ENCODE peak calls at places on chromosome 4, in nine cellular contexts. One of them, this sample, is unnamed.

GRCh38 chr4:177220376-177220775 is 89.3 kb upstream of the NEIL3 start:
- DNase-seq in heart left ventricle: no peak
- DNase-seq in neural progenitor cell: no peak
- DNase-seq in AG04450: no peak
- DNase-seq in endothelial cell: no peak
- DNase-seq in endothelial cell of umbilical vein: no peak
- DNase-seq in MCF 10A: peak
- DNase-seq in astrocyte of the spinal cord: peak
- DNase-seq in tibial artery: no peak
- DNase-seq in this sample: no peak

GRCh38 chr4:153345011-153345981 is 808 bp downstream of the MND1 start:
- DNase-seq in endothelial cell of umbilical vein: peak
- DNase-seq in astrocyte of the spinal cord: peak
- DNase-seq in heart left ventricle: no peak
- DNase-seq in endothelial cell: peak
- DNase-seq in tibial artery: peak
- DNase-seq in neural progenitor cell: peak
- DNase-seq in AG04450: no peak
- DNase-seq in MCF 10A: peak
- DNase-seq in this sample: peak

GRCh38 chr4:53906786-53907185 is 157.6 kb downstream of the CHIC2 start:
- DNase-seq in endothelial cell of umbilical vein: no peak
- DNase-seq in heart left ventricle: no peak
- DNase-seq in neural progenitor cell: no peak
- DNase-seq in MCF 10A: no peak
- DNase-seq in endothelial cell: no peak
- DNase-seq in astrocyte of the spinal cord: no peak
- DNase-seq in AG04450: no peak
- DNase-seq in tibial artery: no peak
- DNase-seq in this sample: no peak

GRCh38 chr4:2932951-2933565 is 30.1 kb downstream of the NOP14 start:
- DNase-seq in tibial artery: no peak
- DNase-seq in heart left ventricle: no peak
- DNase-seq in endothelial cell: no peak
- DNase-seq in MCF 10A: no peak
- DNase-seq in neural progenitor cell: no peak
- DNase-seq in endothelial cell of umbilical vein: no peak
- DNase-seq in astrocyte of the spinal cord: no peak
- DNase-seq in AG04450: no peak
- DNase-seq in this sample: peak

GRCh38 chr4:98470831-98471230 is 187.6 kb downstream of the TSPAN5 start:
- DNase-seq in MCF 10A: no peak
- DNase-seq in endothelial cell of umbilical vein: no peak
- DNase-seq in AG04450: no peak
- DNase-seq in heart left ventricle: no peak
- DNase-seq in tibial artery: no peak
- DNase-seq in endothelial cell: no peak
- DNase-seq in astrocyte of the spinal cord: peak
- DNase-seq in neural progenitor cell: no peak
- DNase-seq in this sample: no peak

GRCh38 chr4:161350946-161351345 is 812.9 kb downstream of the FSTL5 start:
- DNase-seq in heart left ventricle: no peak
- DNase-seq in tibial artery: no peak
- DNase-seq in endothelial cell of umbilical vein: no peak
- DNase-seq in MCF 10A: peak
- DNase-seq in endothelial cell: no peak
- DNase-seq in AG04450: no peak
- DNase-seq in astrocyte of the spinal cord: no peak
- DNase-seq in neural progenitor cell: no peak
- DNase-seq in this sample: no peak

GRCh38 chr4:87566276-87566675 is 37.1 kb upstream of the SPARCL1 start:
- DNase-seq in AG04450: no peak
- DNase-seq in MCF 10A: no peak
- DNase-seq in endothelial cell of umbilical vein: no peak
- DNase-seq in tibial artery: no peak
- DNase-seq in neural progenitor cell: no peak
- DNase-seq in heart left ventricle: no peak
- DNase-seq in astrocyte of the spinal cord: no peak
- DNase-seq in endothelial cell: no peak
- DNase-seq in this sample: no peak

GRCh38 chr4:70630162-70630561 is 1.6 kb downstream of the ENAM start:
- DNase-seq in endothelial cell: no peak
- DNase-seq in astrocyte of the spinal cord: no peak
- DNase-seq in heart left ventricle: no peak
- DNase-seq in MCF 10A: no peak
- DNase-seq in endothelial cell of umbilical vein: no peak
- DNase-seq in neural progenitor cell: no peak
- DNase-seq in AG04450: no peak
- DNase-seq in tibial artery: no peak
- DNase-seq in this sample: no peak

GRCh38 chr4:152415980-152416379 is 119.9 kb downstream of the FBXW7 start:
- DNase-seq in tibial artery: no peak
- DNase-seq in heart left ventricle: no peak
- DNase-seq in astrocyte of the spinal cord: peak
- DNase-seq in MCF 10A: peak
- DNase-seq in endothelial cell: no peak
- DNase-seq in endothelial cell of umbilical vein: no peak
- DNase-seq in neural progenitor cell: no peak
- DNase-seq in AG04450: peak
- DNase-seq in this sample: no peak

GRCh38 chr4:73451404-73451803 is 15.4 kb downstream of the AFP start:
- DNase-seq in heart left ventricle: no peak
- DNase-seq in tibial artery: no peak
- DNase-seq in endothelial cell: no peak
- DNase-seq in MCF 10A: peak
- DNase-seq in endothelial cell of umbilical vein: no peak
- DNase-seq in astrocyte of the spinal cord: peak
- DNase-seq in neural progenitor cell: peak
- DNase-seq in AG04450: no peak
- DNase-seq in this sample: no peak

GRCh38 chr4:187632260-187633010 is 363.1 kb upstream of the ZFP42 start:
- DNase-seq in neural progenitor cell: peak
- DNase-seq in MCF 10A: no peak
- DNase-seq in tibial artery: no peak
- DNase-seq in AG04450: no peak
- DNase-seq in endothelial cell of umbilical vein: no peak
- DNase-seq in endothelial cell: no peak
- DNase-seq in heart left ventricle: no peak
- DNase-seq in astrocyte of the spinal cord: peak
- DNase-seq in this sample: no peak

GRCh38 chr4:38281416-38282071 is 321.3 kb downstream of the PTTG2 start:
- DNase-seq in AG04450: no peak
- DNase-seq in tibial artery: no peak
- DNase-seq in astrocyte of the spinal cord: peak
- DNase-seq in endothelial cell of umbilical vein: no peak
- DNase-seq in heart left ventricle: no peak
- DNase-seq in endothelial cell: no peak
- DNase-seq in neural progenitor cell: no peak
- DNase-seq in MCF 10A: peak
- DNase-seq in this sample: no peak

GRCh38 chr4:3407171-3407771 is 34.5 kb upstream of the HGFAC start:
- DNase-seq in neural progenitor cell: no peak
- DNase-seq in astrocyte of the spinal cord: no peak
- DNase-seq in endothelial cell: no peak
- DNase-seq in AG04450: no peak
- DNase-seq in heart left ventricle: no peak
- DNase-seq in tibial artery: no peak
- DNase-seq in endothelial cell of umbilical vein: no peak
- DNase-seq in MCF 10A: no peak
- DNase-seq in this sample: no peak

GRCh38 chr4:169229571-169230028 is 41.2 kb downstream of the SH3RF1 start:
- DNase-seq in astrocyte of the spinal cord: peak
- DNase-seq in heart left ventricle: no peak
- DNase-seq in endothelial cell: no peak
- DNase-seq in AG04450: peak
- DNase-seq in neural progenitor cell: no peak
- DNase-seq in endothelial cell of umbilical vein: peak
- DNase-seq in MCF 10A: peak
- DNase-seq in tibial artery: peak
- DNase-seq in this sample: no peak

GRCh38 chr4:99809326-99809725 is 7.3 kb upstream of the DAPP1 start:
- DNase-seq in astrocyte of the spinal cord: no peak
- DNase-seq in MCF 10A: no peak
- DNase-seq in AG04450: no peak
- DNase-seq in endothelial cell: no peak
- DNase-seq in neural progenitor cell: no peak
- DNase-seq in heart left ventricle: no peak
- DNase-seq in tibial artery: no peak
- DNase-seq in endothelial cell of umbilical vein: no peak
- DNase-seq in this sample: no peak

GRCh38 chr4:10188400-10189004 is 71.9 kb upstream of the WDR1 start:
- DNase-seq in astrocyte of the spinal cord: no peak
- DNase-seq in endothelial cell: no peak
- DNase-seq in neural progenitor cell: no peak
- DNase-seq in MCF 10A: no peak
- DNase-seq in heart left ventricle: no peak
- DNase-seq in endothelial cell of umbilical vein: no peak
- DNase-seq in AG04450: no peak
- DNase-seq in tibial artery: no peak
- DNase-seq in this sample: no peak

GRCh38 chr4:10184501-10184938 is 67.9 kb upstream of the WDR1 start:
- DNase-seq in astrocyte of the spinal cord: no peak
- DNase-seq in endothelial cell: no peak
- DNase-seq in endothelial cell of umbilical vein: no peak
- DNase-seq in AG04450: no peak
- DNase-seq in tibial artery: no peak
- DNase-seq in neural progenitor cell: no peak
- DNase-seq in heart left ventricle: no peak
- DNase-seq in MCF 10A: no peak
- DNase-seq in this sample: no peak

GRCh38 chr4:10185518-10186227 is 69.1 kb upstream of the WDR1 start:
- DNase-seq in heart left ventricle: peak
- DNase-seq in endothelial cell: no peak
- DNase-seq in tibial artery: no peak
- DNase-seq in AG04450: no peak
- DNase-seq in MCF 10A: no peak
- DNase-seq in endothelial cell of umbilical vein: peak
- DNase-seq in neural progenitor cell: no peak
- DNase-seq in astrocyte of the spinal cord: no peak
- DNase-seq in this sample: no peak

GRCh38 chr4:10184051-10184450 is 67.5 kb upstream of the WDR1 start:
- DNase-seq in endothelial cell of umbilical vein: no peak
- DNase-seq in AG04450: no peak
- DNase-seq in endothelial cell: no peak
- DNase-seq in heart left ventricle: no peak
- DNase-seq in tibial artery: no peak
- DNase-seq in neural progenitor cell: no peak
- DNase-seq in MCF 10A: no peak
- DNase-seq in astrocyte of the spinal cord: no peak
- DNase-seq in this sample: no peak

DNA sequence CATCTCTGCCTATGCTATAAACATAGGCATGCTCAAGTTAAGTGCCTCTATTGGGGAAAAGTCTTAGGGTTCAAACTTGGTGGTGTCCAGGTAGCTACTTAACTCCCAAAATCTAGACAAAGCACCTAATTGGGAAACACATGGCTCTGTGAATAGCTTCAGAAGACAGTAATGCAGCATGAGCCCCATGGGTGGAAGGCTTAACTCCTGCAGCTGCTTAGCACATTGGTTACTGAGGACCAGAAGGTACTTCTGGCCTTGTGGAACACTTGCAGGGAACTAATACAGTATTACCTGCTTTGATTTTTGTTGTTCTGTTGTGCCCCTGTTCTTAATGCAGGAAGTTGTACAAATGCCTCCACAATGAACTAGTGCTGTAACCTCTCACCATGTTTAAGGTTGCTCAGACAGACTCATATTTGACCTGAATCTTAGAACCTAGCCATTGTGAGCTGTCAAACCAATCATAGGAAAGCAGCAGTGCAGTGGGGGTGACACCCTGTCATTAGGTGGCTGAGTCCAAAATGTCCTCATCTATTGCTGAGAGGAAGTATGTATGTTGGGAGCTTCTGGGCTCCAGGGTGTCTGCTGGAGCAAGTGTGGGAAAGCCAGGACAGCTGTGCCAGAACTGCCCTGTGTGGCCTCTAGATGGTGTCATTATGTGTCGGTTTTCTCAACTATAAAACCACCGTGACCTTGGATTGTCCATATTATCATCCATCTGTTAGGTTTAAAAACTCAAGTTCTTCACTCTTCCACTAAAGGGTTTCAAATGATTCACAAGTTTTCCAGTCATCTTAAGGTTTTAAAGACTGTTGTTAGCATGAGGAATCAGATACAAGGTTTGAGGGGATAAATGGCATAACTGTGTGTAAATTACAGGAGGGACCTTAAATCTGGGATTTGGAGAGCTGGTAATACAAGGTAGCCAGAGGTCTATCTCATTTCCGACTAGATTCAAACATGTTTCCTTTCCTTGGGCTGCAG is 69.9 kb upstream of the WDR1 start:
- DNase-seq in heart left ventricle: no peak
- DNase-seq in endothelial cell of umbilical vein: no peak
- DNase-seq in astrocyte of the spinal cord: no peak
- DNase-seq in AG04450: no peak
- DNase-seq in tibial artery: no peak
- DNase-seq in neural progenitor cell: no peak
- DNase-seq in MCF 10A: peak
- DNase-seq in endothelial cell: no peak
- DNase-seq in this sample: no peak
- TF ChIP-seq CTCF in heart left ventricle: no peak
- TF ChIP-seq CTCF in endothelial cell of umbilical vein: no peak
- TF ChIP-seq CTCF in astrocyte of the spinal cord: no peak
- TF ChIP-seq CTCF in AG04450: no peak
- TF ChIP-seq CTCF in tibial artery: no peak
- TF ChIP-seq CTCF in neural progenitor cell: no peak
- TF ChIP-seq CTCF in MCF 10A: no peak
- TF ChIP-seq CTCF in endothelial cell: no peak
- TF ChIP-seq CTCF in this sample: no peak

GRCh38 chr4:932713-933070 is 432 bp downstream of the TMEM175 start:
- DNase-seq in endothelial cell: peak
- DNase-seq in MCF 10A: no peak
- DNase-seq in astrocyte of the spinal cord: no peak
- DNase-seq in endothelial cell of umbilical vein: no peak
- DNase-seq in neural progenitor cell: peak
- DNase-seq in AG04450: no peak
- DNase-seq in tibial artery: no peak
- DNase-seq in heart left ventricle: no peak
- DNase-seq in this sample: no peak
- TF ChIP-seq CTCF in endothelial cell: no peak
- TF ChIP-seq CTCF in MCF 10A: no peak
- TF ChIP-seq CTCF in astrocyte of the spinal cord: no peak
- TF ChIP-seq CTCF in endothelial cell of umbilical vein: no peak
- TF ChIP-seq CTCF in neural progenitor cell: peak
- TF ChIP-seq CTCF in AG04450: peak
- TF ChIP-seq CTCF in tibial artery: no peak
- TF ChIP-seq CTCF in heart left ventricle: no peak
- TF ChIP-seq CTCF in this sample: no peak

GRCh38 chr4:111630705-111631104 is 514.5 kb upstream of the FAM241A start:
- DNase-seq in endothelial cell of umbilical vein: peak
- DNase-seq in heart left ventricle: no peak
- DNase-seq in AG04450: no peak
- DNase-seq in neural progenitor cell: peak
- DNase-seq in endothelial cell: no peak
- DNase-seq in MCF 10A: peak
- DNase-seq in astrocyte of the spinal cord: peak
- DNase-seq in tibial artery: no peak
- DNase-seq in this sample: no peak
- TF ChIP-seq CTCF in endothelial cell of umbilical vein: no peak
- TF ChIP-seq CTCF in heart left ventricle: no peak
- TF ChIP-seq CTCF in AG04450: peak
- TF ChIP-seq CTCF in neural progenitor cell: peak
- TF ChIP-seq CTCF in endothelial cell: peak
- TF ChIP-seq CTCF in MCF 10A: peak
- TF ChIP-seq CTCF in astrocyte of the spinal cord: peak
- TF ChIP-seq CTCF in tibial artery: peak
- TF ChIP-seq CTCF in this sample: no peak

GRCh38 chr4:7928711-7929505 is 10.8 kb downstream of the AFAP1 start:
- DNase-seq in endothelial cell of umbilical vein: no peak
- DNase-seq in AG04450: no peak
- DNase-seq in endothelial cell: no peak
- DNase-seq in MCF 10A: peak
- DNase-seq in astrocyte of the spinal cord: no peak
- DNase-seq in neural progenitor cell: peak
- DNase-seq in heart left ventricle: no peak
- DNase-seq in tibial artery: no peak
- DNase-seq in this sample: no peak
- TF ChIP-seq CTCF in endothelial cell of umbilical vein: no peak
- TF ChIP-seq CTCF in AG04450: peak
- TF ChIP-seq CTCF in endothelial cell: no peak
- TF ChIP-seq CTCF in MCF 10A: peak
- TF ChIP-seq CTCF in astrocyte of the spinal cord: peak
- TF ChIP-seq CTCF in neural progenitor cell: peak
- TF ChIP-seq CTCF in heart left ventricle: no peak
- TF ChIP-seq CTCF in tibial artery: no peak
- TF ChIP-seq CTCF in this sample: no peak

This sample was measured in activated CD8-positive, alpha-beta T cell treated with anti-CD3 and anti-CD28 coated beads for 36 hours.